ENCODE peak calls at places on chromosomes 6 and 20, in eight cellular contexts. V is heart right ventricle; H is astrocyte; G is substantia nigra; J is NCI-H69; U is dorsolateral prefrontal cortex; M is activated effector memory CD4-positive, alpha-beta T cell treated with anti-CD3 and anti-CD28 coated beads, Interleukin-2, amount 50 U/mL, for 16 hours; Q is Caki2. Y is an unnamed sample.

GRCh38 chr20:40869416-40870147 is 159.0 kb upstream of the TOP1 start:
- DNase-seq in V (no peak), H (no peak), G (no peak), J (no peak), U (no peak), M (no peak), Q (no peak), Y (no peak)

GRCh38 chr6:137412562-137412961 is 81.6 kb downstream of the OLIG3 start:
- DNase-seq in V (no peak), H (no peak), G (no peak), J (peak; percentile 53), U (no peak), M (no peak), Q (no peak), Y (no peak)

GRCh38 chr20:46945465-46945864 is 50.8 kb downstream of the EYA2 start:
- DNase-seq in V (no peak), H (no peak), G (no peak), J (no peak), U (no peak), M (no peak), Q (peak; percentile 30), Y (no peak)

GRCh38 chr6:130132286-130132701 is 90.5 kb downstream of the SAMD3 start:
- DNase-seq in V (no peak), H (no peak), G (no peak), J (no peak), U (no peak), M (peak; percentile 71), Q (no peak), Y (no peak)

GRCh38 chr6:89999154-89999553 is 104.9 kb downstream of the GJA10 start:
- DNase-seq in V (peak; percentile 48), H (peak; percentile 62), G (no peak), J (peak; percentile 93), U (no peak), M (no peak), Q (peak; percentile 69), Y (no peak)

GRCh38 chr6:99553888-99554287 is 14.6 kb downstream of the CCNC start:
- DNase-seq in V (no peak), H (no peak), G (no peak), J (no peak), U (no peak), M (no peak), Q (no peak), Y (no peak)

GRCh38 chr20:17315491-17316231 is 88.8 kb downstream of the PCSK2 start:
- DNase-seq in V (no peak), H (no peak), G (no peak), J (peak; percentile 79), U (no peak), M (no peak), Q (peak; percentile 56), Y (no peak)

GRCh38 chr6:95785785-95786184 is 208.4 kb downstream of the MANEA start:
- DNase-seq in V (no peak), H (no peak), G (no peak), J (no peak), U (no peak), M (no peak), Q (no peak), Y (no peak)

GRCh38 chr20:3174442-3175263 is 1.3 kb upstream of the LZTS3 start:
- DNase-seq in V (no peak), H (no peak), G (no peak), J (peak; percentile 66), U (no peak), M (no peak), Q (no peak), Y (no peak)

GRCh38 chr6:50762798-50763197 is 49.5 kb downstream of the TFAP2D start:
- DNase-seq in V (no peak), H (no peak), G (no peak), J (no peak), U (no peak), M (no peak), Q (no peak), Y (no peak)

GRCh38 chr6:110173506-110174132 is 5.9 kb downstream of the WASF1 start:
- DNase-seq in V (no peak), H (peak; percentile 4), G (no peak), J (no peak), U (no peak), M (no peak), Q (no peak), Y (no peak)

GRCh38 chr6:47741807-47742206 is 40.0 kb upstream of the OPN5 start:
- DNase-seq in V (no peak), H (peak; percentile 83), G (no peak), J (peak; percentile 32), U (no peak), M (no peak), Q (peak; percentile 65), Y (no peak)

GRCh38 chr6:158707120-158707519 is 57.3 kb downstream of the SYTL3 start:
- DNase-seq in V (peak; percentile 41), H (peak; percentile 56), G (no peak), J (no peak), U (peak; percentile 24), M (no peak), Q (peak; percentile 36), Y (peak; percentile 71)

GRCh38 chr20:62097881-62098407 is 24.3 kb upstream of the LSM14B start:
- DNase-seq in V (no peak), H (no peak), G (no peak), J (no peak), U (no peak), M (no peak), Q (no peak), Y (no peak)

GRCh38 chr6:26335631-26336323 is 29.2 kb upstream of the BTN3A2 start:
- DNase-seq in V (no peak), H (no peak), G (no peak), J (no peak), U (no peak), M (no peak), Q (no peak), Y (no peak)

GRCh38 chr6:71394001-71394432 is 105.4 kb downstream of the OGFRL1 start:
- DNase-seq in V (no peak), H (peak; percentile 67), G (no peak), J (peak; percentile 64), U (no peak), M (no peak), Q (no peak), Y (no peak)

GRCh38 chr6:45584127-45584526 is 206.4 kb upstream of the SUPT3H start:
- DNase-seq in V (no peak), H (no peak), G (no peak), J (no peak), U (no peak), M (no peak), Q (no peak), Y (peak; percentile 9)

GRCh38 chr20:10448270-10449156 is 13.4 kb downstream of the SLX4IP start:
- DNase-seq in V (no peak), H (peak; percentile 32), G (no peak), J (peak; percentile 35), U (no peak), M (no peak), Q (peak; percentile 26), Y (no peak)

GRCh38 chr6:169695131-169695530 is 6.7 kb downstream of the WDR27 start:
- DNase-seq in V (no peak), H (no peak), G (no peak), J (no peak), U (no peak), M (no peak), Q (no peak), Y (no peak)

GRCh38 chr20:5426026-5426425 is 109.3 kb upstream of the PROKR2 start:
- DNase-seq in V (no peak), H (no peak), G (no peak), J (no peak), U (no peak), M (no peak), Q (no peak), Y (no peak)

GRCh38 chr6:122712864-122713612 is 66.5 kb upstream of the FABP7 start:
- DNase-seq in V (no peak), H (no peak), G (no peak), J (peak; percentile 95), U (no peak), M (no peak), Q (no peak), Y (no peak)

GRCh38 chr6:131924881-131925474 is 26.2 kb downstream of the CCN2 start:
- DNase-seq in V (no peak), H (peak; percentile 26), G (no peak), J (peak; percentile 54), U (no peak), M (no peak), Q (peak; percentile 40), Y (no peak)

GRCh38 chr6:170529839-170530520 is 23.1 kb downstream of the PSMB1 start:
- DNase-seq in V (peak; percentile 75), H (peak; percentile 50), G (peak; percentile 71), J (peak; percentile 80), U (peak; percentile 87), M (peak; percentile 87), Q (peak; percentile 42), Y (peak; percentile 70)

GRCh38 chr20:62507991-62508640 is 32.3 kb upstream of the GATA5 start:
- DNase-seq in V (peak; percentile 4), H (no peak), G (no peak), J (no peak), U (no peak), M (no peak), Q (no peak), Y (no peak)

GRCh38 chr20:45322952-45323383 is 14.9 kb upstream of the MATN4 start:
- DNase-seq in V (no peak), H (no peak), G (peak; percentile 66), J (peak; percentile 36), U (peak; percentile 71), M (no peak), Q (no peak), Y (peak; percentile 71)

GRCh38 chr20:57421258-57422220 is 30.3 kb downstream of the RBM38 start:
- DNase-seq in V (no peak), H (no peak), G (no peak), J (no peak), U (no peak), M (no peak), Q (no peak), Y (no peak)

GRCh38 chr6:24796616-24797290 is 2.0 kb downstream of the ARMH2 start:
- DNase-seq in V (no peak), H (no peak), G (no peak), J (no peak), U (no peak), M (no peak), Q (no peak), Y (no peak)

GRCh38 chr20:38050691-38051090 is 17.1 kb downstream of the RPRD1B start:
- DNase-seq in V (no peak), H (peak; percentile 51), G (no peak), J (no peak), U (no peak), M (no peak), Q (no peak), Y (no peak)

GRCh38 chr6:4192627-4193026 is 57.3 kb upstream of the ECI2 start:
- DNase-seq in V (no peak), H (no peak), G (no peak), J (no peak), U (no peak), M (no peak), Q (no peak), Y (no peak)

GRCh38 chr6:70310063-70310694 is 7.3 kb upstream of the COL9A1 start:
- DNase-seq in V (no peak), H (peak; percentile 16), G (no peak), J (peak; percentile 42), U (no peak), M (no peak), Q (peak; percentile 26), Y (no peak)

GRCh38 chr6:170067923-170068360 is 222.9 kb downstream of the DLL1 start:
- DNase-seq in V (no peak), H (no peak), G (no peak), J (no peak), U (peak; percentile 23), M (peak; percentile 27), Q (no peak), Y (no peak)

Y was measured in lung.